ENCODE peak calls at places on chromosomes 3 and 15, in eight cellular contexts. I, V, F, W, O, T, N and U are unnamed samples.
A peak's percentile ranks its signal among the peaks of the same experiment; 100 is the strongest.

GRCh38 chr15:78950906-78951840 is 6.3 kb upstream of the CTSH start:
- DNase-seq in I (peak; percentile 13), F (peak; percentile 60), O (no peak), T (no peak), N (no peak), V (no peak), W (no peak), U (peak; percentile 33)

GRCh38 chr3:102068327-102068726 is 219.0 kb downstream of the NFKBIZ start:
- DNase-seq in I (peak; percentile 18), O (no peak), F (no peak), V (no peak), W (no peak), N (no peak), T (no peak), U (peak; percentile 58)

GRCh38 chr15:70474682-70475438 is 288.5 kb downstream of the UACA start:
- DNase-seq in F (peak; percentile 93), T (peak; percentile 58), O (peak; percentile 85), W (peak; percentile 45), I (peak; percentile 98), N (peak; percentile 89), V (no peak), U (peak; percentile 91)

GRCh38 chr3:72797773-72798543 is 50.3 kb downstream of the SHQ1 start:
- DNase-seq in F (peak; percentile 33), I (no peak), O (no peak), T (no peak), W (peak; percentile 68), V (no peak), N (peak; percentile 78), U (peak; percentile 45)

GRCh38 chr3:151439652-151440125 is 21.2 kb downstream of the IGSF10 start:
- DNase-seq in T (peak; percentile 82), V (no peak), I (peak; percentile 81), O (no peak), W (no peak), F (peak; percentile 92), N (peak; percentile 14), U (peak; percentile 75)

GRCh38 chr3:86282106-86282787 is 708.7 kb downstream of the VGLL3 start:
- DNase-seq in I (no peak), O (no peak), N (no peak), V (no peak), W (no peak), T (no peak), F (no peak), U (no peak)

GRCh38 chr15:71800835-71801745 is 9.3 kb upstream of the NR2E3 start:
- DNase-seq in F (peak; percentile 91), O (no peak), T (peak; percentile 71), W (no peak), V (no peak), I (peak; percentile 75), N (no peak), U (peak; percentile 88)

GRCh38 chr3:101049532-101049931 is 56.3 kb upstream of the ABI3BP start:
- DNase-seq in O (no peak), I (no peak), V (no peak), N (no peak), F (no peak), W (no peak), T (no peak), U (no peak)

GRCh38 chr15:81548350-81549116 is 174.5 kb upstream of the TMC3 start:
- DNase-seq in F (no peak), N (no peak), O (no peak), I (peak; percentile 41), W (no peak), T (no peak), V (no peak), U (no peak)

GRCh38 chr15:39786444-39787056 is 3.9 kb upstream of the FSIP1 start:
- DNase-seq in W (no peak), T (peak; percentile 44), I (peak; percentile 70), V (no peak), O (no peak), F (peak; percentile 83), N (peak; percentile 21), U (peak; percentile 77)

GRCh38 chr15:68637755-68638405 is 59.1 kb downstream of the CORO2B start:
- DNase-seq in N (peak; percentile 28), F (peak; percentile 28), T (no peak), V (no peak), I (no peak), O (no peak), W (peak; percentile 81), U (no peak)

GRCh38 chr3:37301980-37302379 is 127.6 kb upstream of the LRRFIP2 start:
- DNase-seq in V (no peak), I (no peak), F (no peak), T (no peak), W (no peak), O (no peak), N (no peak), U (no peak)

GRCh38 chr3:90184861-90185260 is 1077.4 kb downstream of the EPHA3 start:
- DNase-seq in O (no peak), V (no peak), W (no peak), I (peak; percentile 89), N (no peak), T (no peak), F (peak; percentile 75), U (no peak)

GRCh38 chr15:93428135-93428534 is 339.1 kb upstream of the RGMA start:
- DNase-seq in T (no peak), F (no peak), O (peak; percentile 51), W (no peak), I (peak; percentile 9), V (no peak), N (no peak), U (no peak)

GRCh38 chr3:19866751-19867347 is 67.2 kb downstream of the EFHB start:
- DNase-seq in F (peak; percentile 81), I (peak; percentile 64), W (no peak), N (no peak), O (no peak), T (peak; percentile 49), V (peak; percentile 20), U (peak; percentile 71)

GRCh38 chr3:39325223-39325622 is 4.3 kb upstream of the CCR8 start:
- DNase-seq in N (no peak), F (no peak), I (no peak), T (no peak), O (no peak), V (no peak), W (no peak), U (no peak)

GRCh38 chr3:46863261-46863782 is at the start of gene MYL3:
- DNase-seq in O (no peak), I (no peak), V (no peak), W (peak; percentile 91), T (no peak), F (no peak), N (no peak), U (no peak)

GRCh38 chr15:27865323-27865922 is 233.7 kb downstream of the OCA2 start:
- DNase-seq in I (no peak), F (no peak), T (peak; percentile 59), V (no peak), N (no peak), W (no peak), O (no peak), U (no peak)

GRCh38 chr15:50168778-50169411 is 13.1 kb upstream of the SLC27A2 start:
- DNase-seq in T (no peak), V (no peak), O (no peak), W (no peak), N (no peak), I (no peak), F (no peak), U (no peak)

GRCh38 chr3:143486611-143487010 is 361.7 kb downstream of the SLC9A9 start:
- DNase-seq in N (no peak), I (no peak), F (no peak), O (no peak), V (no peak), T (no peak), W (no peak), U (no peak)

GRCh38 chr3:69236808-69237707 is 114.7 kb upstream of the LMOD3 start:
- DNase-seq in O (no peak), W (no peak), I (no peak), N (no peak), V (no peak), F (peak; percentile 13), T (peak; percentile 36), U (peak; percentile 53)

GRCh38 chr3:133983126-133983525 is 46.6 kb downstream of the SLCO2A1 start:
- DNase-seq in N (no peak), I (no peak), T (no peak), O (no peak), V (no peak), W (no peak), F (no peak), U (no peak)

GRCh38 chr3:131349946-131350347 is 31.6 kb upstream of the NUDT16 start:
- DNase-seq in O (peak; percentile 50), I (peak; percentile 73), T (no peak), W (peak; percentile 44), F (peak; percentile 83), N (no peak), V (no peak), U (peak; percentile 47)

GRCh38 chr15:31758126-31758525 is 272.2 kb upstream of the CHRNA7 start:
- DNase-seq in W (peak; percentile 52), N (peak; percentile 47), O (no peak), V (no peak), T (peak; percentile 70), F (peak; percentile 45), I (peak; percentile 24), U (peak; percentile 67)